ENCODE peak calls at places on chromosomes 6 and 20, in nine cellular contexts. S is fibroblast of the aortic adventitia; J is cerebellum; I is body of pancreas; D is stimulated activated CD4-positive, alpha-beta T cell treated with anti-CD3 and anti-CD28 coated beads, Interleukin-2, amount 100 ng/mL, for 48 hours; Y is PC-9; Q is dorsolateral prefrontal cortex; E is non-pigmented ciliary epithelial cell; G is GM03348. Z is an unnamed sample.

GRCh38 chr20:13552061-13552460 is 86.7 kb downstream of the TASP1 start:
- DNase-seq in S (no peak), J (no peak), I (no peak), D (no peak), Y (no peak), Q (no peak), E (no peak), G (no peak), Z (no peak)

GRCh38 chr20:39110819-39111136 is 148.6 kb downstream of the DHX35 start:
- DNase-seq in S (no peak), J (no peak), I (no peak), D (no peak), Y (no peak), Q (no peak), E (no peak), G (no peak), Z (no peak)

GRCh38 chr6:33112148-33112547 is 36.4 kb downstream of the HLA-DPB1 start:
- DNase-seq in S (peak; percentile 62), J (peak; percentile 94), I (no peak), D (no peak), Y (no peak), Q (peak; percentile 52), E (peak; percentile 20), G (peak; percentile 78), Z (no peak)

GRCh38 chr6:152821525-152821924 is 70.9 kb downstream of the VIP start:
- DNase-seq in S (no peak), J (peak; percentile 41), I (no peak), D (no peak), Y (no peak), Q (peak; percentile 24), E (no peak), G (no peak), Z (no peak)

GRCh38 chr20:57560554-57561355 is at the start of gene PCK1:
- DNase-seq in S (peak; percentile 7), J (no peak), I (peak; percentile 80), D (no peak), Y (no peak), Q (no peak), E (no peak), G (no peak), Z (no peak)

GRCh38 chr6:158786645-158787304 is 32.4 kb downstream of the EZR start:
- DNase-seq in S (no peak), J (no peak), I (no peak), D (no peak), Y (no peak), Q (no peak), E (no peak), G (no peak), Z (no peak)

GRCh38 chr6:117477988-117478852 is 4.3 kb upstream of the DCBLD1 start:
- DNase-seq in S (no peak), J (no peak), I (peak; percentile 14), D (no peak), Y (no peak), Q (no peak), E (no peak), G (no peak), Z (peak; percentile 2)

GRCh38 chr20:43994486-43995100 is 79.9 kb downstream of the TOX2 start:
- DNase-seq in S (peak; percentile 47), J (no peak), I (no peak), D (no peak), Y (no peak), Q (no peak), E (no peak), G (peak; percentile 35), Z (no peak)

GRCh38 chr6:65776332-65776731 is 69.3 kb upstream of the EYS start:
- DNase-seq in S (no peak), J (no peak), I (peak; percentile 31), D (no peak), Y (peak; percentile 42), Q (no peak), E (no peak), G (no peak), Z (no peak)

GRCh38 chr6:105001906-105002305 is 45.0 kb downstream of the LIN28B start:
- DNase-seq in S (no peak), J (no peak), I (no peak), D (no peak), Y (no peak), Q (no peak), E (no peak), G (no peak), Z (no peak)

GRCh38 chr6:129644567-129645015 is 65.4 kb downstream of the ARHGAP18 start:
- DNase-seq in S (peak; percentile 93), J (no peak), I (no peak), D (no peak), Y (peak; percentile 87), Q (no peak), E (peak; percentile 46), G (peak; percentile 27), Z (no peak)

GRCh38 chr6:132282696-132283095 is 118.6 kb downstream of the MOXD1 start:
- DNase-seq in S (no peak), J (no peak), I (no peak), D (no peak), Y (no peak), Q (no peak), E (no peak), G (no peak), Z (no peak)

GRCh38 chr20:37408202-37408929 is 62.4 kb downstream of the SRC start:
- DNase-seq in S (peak; percentile 31), J (no peak), I (no peak), D (no peak), Y (no peak), Q (no peak), E (no peak), G (no peak), Z (no peak)

GRCh38 chr20:33733654-33734576 is 2.1 kb downstream of the ZNF341 start:
- DNase-seq in S (peak; percentile 81), J (no peak), I (peak; percentile 33), D (no peak), Y (peak; percentile 99), Q (no peak), E (no peak), G (peak; percentile 90), Z (no peak)